ENCODE peak calls at places on chromosomes 13 and 19, in ten cellular contexts. K, R, P, J, I, C, S, E, W and U are unnamed samples.

GRCh38 chr13:87128006-87128405 is 543.2 kb upstream of the SLITRK5 start:
- DNase-seq in W (no peak), I (no peak), S (no peak), R (no peak), C (no peak), K (peak), E (no peak), J (no peak), P (no peak), U (no peak)

GRCh38 chr13:75402787-75403186 is 79.2 kb downstream of the TBC1D4 start:
- DNase-seq in C (no peak), K (no peak), E (no peak), W (no peak), S (no peak), R (no peak), J (peak), P (no peak), I (peak), U (no peak)

GRCh38 chr13:41356788-41357187 is 45.7 kb downstream of the NAA16 start:
- DNase-seq in J (no peak), W (no peak), P (peak), K (peak), C (no peak), I (no peak), E (no peak), S (no peak), R (no peak), U (peak)

GRCh38 chr13:75908137-75908536 is 272.0 kb downstream of the LMO7 start:
- DNase-seq in P (no peak), K (no peak), S (no peak), W (no peak), E (no peak), I (peak), J (no peak), R (no peak), C (no peak), U (no peak)

GRCh38 chr13:30338331-30338851 is 31.0 kb upstream of the KATNAL1 start:
- DNase-seq in K (no peak), J (no peak), S (no peak), P (no peak), E (no peak), R (no peak), W (no peak), I (no peak), C (peak), U (no peak)

GRCh38 chr19:17475541-17476115 is 5.3 kb downstream of the SLC27A1 start:
- DNase-seq in P (no peak), K (peak), C (peak), R (no peak), W (no peak), S (no peak), E (no peak), J (no peak), I (peak), U (no peak)

GRCh38 chr19:8251025-8251472 is 41.9 kb downstream of the CERS4 start:
- DNase-seq in R (no peak), C (no peak), W (no peak), I (peak), J (peak), S (no peak), P (no peak), K (no peak), E (no peak), U (no peak)

GRCh38 chr13:74227476-74228158 is 93.4 kb upstream of the KLF12 start:
- DNase-seq in S (no peak), K (no peak), I (no peak), C (no peak), P (no peak), W (no peak), R (no peak), J (no peak), E (no peak), U (no peak)

GRCh38 chr13:30140973-30141372 is 166.4 kb downstream of the KATNAL1 start:
- DNase-seq in K (no peak), S (no peak), I (no peak), J (no peak), C (no peak), R (no peak), W (no peak), P (no peak), E (no peak), U (no peak)

GRCh38 chr13:52085416-52085815 is 43.5 kb downstream of the NEK5 start:
- DNase-seq in R (no peak), S (no peak), K (peak), P (no peak), W (no peak), C (peak), J (no peak), E (no peak), I (no peak), U (no peak)

GRCh38 chr19:5947435-5947834 is 30.5 kb downstream of the RANBP3 start:
- DNase-seq in S (no peak), K (peak), C (no peak), P (no peak), J (no peak), I (peak), R (no peak), E (no peak), W (no peak), U (no peak)

GRCh38 chr13:20182231-20182846 is 10.4 kb downstream of the GJB2 start:
- DNase-seq in I (no peak), P (peak), S (no peak), W (peak), J (no peak), C (peak), E (no peak), R (no peak), K (peak), U (no peak)

GRCh38 chr19:13234518-13234917 is 84.3 kb downstream of the IER2 start:
- DNase-seq in P (peak), K (peak), I (peak), J (no peak), C (peak), R (no peak), S (peak), E (no peak), W (peak), U (peak)

GRCh38 chr13:113176292-113176691 is 17.8 kb downstream of the PROZ start:
- DNase-seq in W (no peak), S (peak), R (no peak), P (peak), I (no peak), J (no peak), C (no peak), K (no peak), E (no peak), U (peak)

GRCh38 chr19:37551123-37551993 is 43.2 kb downstream of the ZNF571 start:
- DNase-seq in K (peak), S (no peak), I (peak), W (no peak), R (no peak), E (no peak), J (no peak), C (peak), P (peak), U (peak)

GRCh38 chr19:48175578-48175977 is 5.1 kb downstream of the ZSWIM9 start:
- DNase-seq in S (no peak), W (no peak), E (no peak), R (no peak), P (no peak), I (no peak), C (no peak), K (no peak), J (no peak), U (no peak)

GRCh38 chr19:14237011-14237941 is 31.3 kb upstream of the ADGRL1 start:
- DNase-seq in K (no peak), C (no peak), I (no peak), J (no peak), S (no peak), P (no peak), W (no peak), E (no peak), R (no peak), U (no peak)

GRCh38 chr13:23621316-23621645 is 51.1 kb downstream of the TNFRSF19 start:
- DNase-seq in W (peak), I (no peak), K (peak), P (no peak), S (no peak), J (no peak), C (peak), E (no peak), R (no peak), U (no peak)

GRCh38 chr13:46858163-46858562 is 38.7 kb downstream of the HTR2A start:
- DNase-seq in P (no peak), R (no peak), S (no peak), W (no peak), J (no peak), I (no peak), C (no peak), E (no peak), K (no peak), U (no peak)

GRCh38 chr19:54462713-54463530 is 656 bp downstream of the LENG9 start:
- DNase-seq in I (peak), C (peak), R (no peak), K (peak), W (no peak), S (peak), E (no peak), P (peak), J (peak), U (peak)

GRCh38 chr19:6693056-6693471 is 23.1 kb upstream of the TNFSF14 start:
- DNase-seq in W (no peak), R (no peak), K (no peak), E (no peak), I (no peak), S (no peak), C (no peak), J (no peak), P (no peak), U (no peak)

GRCh38 chr19:2973229-2973628 is 4.1 kb upstream of the TLE6 start:
- DNase-seq in K (peak), P (no peak), R (no peak), E (no peak), W (no peak), S (no peak), C (no peak), J (no peak), I (peak), U (no peak)

GRCh38 chr13:50715402-50716146 is 127.9 kb downstream of the DLEU7 start:
- DNase-seq in J (no peak), E (no peak), I (peak), C (no peak), K (no peak), P (no peak), R (no peak), S (no peak), W (no peak), U (no peak)

GRCh38 chr19:48665786-48666185 is 7.0 kb downstream of the NTN5 start:
- DNase-seq in C (no peak), J (no peak), P (no peak), K (no peak), E (no peak), I (no peak), W (no peak), R (no peak), S (no peak), U (no peak)

GRCh38 chr13:113926301-113926761 is 47.5 kb downstream of the C13orf46 start:
- DNase-seq in J (peak), P (no peak), K (peak), S (no peak), E (no peak), W (no peak), I (peak), R (no peak), C (peak), U (no peak)

GRCh38 chr19:12884926-12885748 is 1.9 kb downstream of the KLF1 start:
- DNase-seq in P (peak), I (peak), R (peak), K (peak), E (no peak), S (peak), W (no peak), J (no peak), C (peak), U (peak)

GRCh38 chr19:3725640-3726310 is 17.6 kb downstream of the TJP3 start:
- DNase-seq in J (no peak), I (no peak), E (no peak), W (no peak), S (no peak), C (peak), K (no peak), P (no peak), R (peak), U (no peak)

GRCh38 chr19:32702010-32702409 is 10.4 kb downstream of the NUDT19 start:
- DNase-seq in S (no peak), I (no peak), E (no peak), W (no peak), J (no peak), R (no peak), P (no peak), K (no peak), C (no peak), U (no peak)

GRCh38 chr19:1929051-1929742 is 11.8 kb upstream of the CSNK1G2 start:
- DNase-seq in J (peak), I (peak), E (no peak), W (peak), C (peak), P (peak), K (peak), R (peak), S (peak), U (peak)

GRCh38 chr13:29707876-29708543 is 112.5 kb upstream of the SLC7A1 start:
- DNase-seq in C (peak), E (no peak), J (no peak), R (no peak), S (no peak), P (peak), K (peak), I (peak), W (peak), U (peak)

GRCh38 chr13:75299206-75299605 is 182.8 kb downstream of the TBC1D4 start:
- DNase-seq in I (no peak), W (no peak), C (no peak), K (no peak), J (no peak), P (no peak), R (no peak), S (no peak), E (no peak), U (no peak)

GRCh38 chr19:13053761-13054604 is 48.7 kb downstream of the LYL1 start:
- DNase-seq in C (peak), P (no peak), E (no peak), W (peak), R (no peak), J (peak), S (no peak), K (peak), I (peak), U (no peak)

GRCh38 chr19:843180-843835 is 2.5 kb downstream of the PRTN3 start:
- DNase-seq in S (no peak), P (no peak), I (peak), W (no peak), J (no peak), R (no peak), E (no peak), K (no peak), C (no peak), U (no peak)

GRCh38 chr13:86476656-86477055 is 677.4 kb upstream of the SLITRK6 start:
- DNase-seq in E (no peak), P (no peak), I (no peak), S (no peak), J (no peak), C (no peak), K (no peak), W (no peak), R (no peak), U (no peak)

GRCh38 chr13:79450110-79450509 is 30.8 kb upstream of the NDFIP2 start:
- DNase-seq in S (no peak), W (no peak), J (no peak), I (no peak), K (no peak), R (no peak), P (no peak), C (no peak), E (no peak), U (no peak)

GRCh38 chr13:48816696-48817095 is 159.0 kb upstream of the FNDC3A start:
- DNase-seq in S (no peak), K (no peak), R (peak), W (no peak), I (no peak), C (no peak), J (no peak), P (no peak), E (no peak), U (no peak)

GRCh38 chr19:42282036-42282762 is 13.1 kb downstream of the CIC start:
- DNase-seq in S (no peak), P (no peak), C (no peak), W (no peak), I (no peak), R (no peak), E (no peak), K (peak), J (no peak), U (no peak)

GRCh38 chr13:23567792-23568480 is 2.3 kb upstream of the TNFRSF19 start:
- DNase-seq in W (no peak), I (no peak), C (no peak), S (no peak), R (no peak), K (no peak), E (no peak), P (no peak), J (no peak), U (no peak)

GRCh38 chr13:36801035-36801434 is 18.0 kb upstream of the RFXAP start:
- DNase-seq in I (no peak), P (no peak), S (no peak), K (no peak), E (no peak), W (no peak), R (no peak), C (no peak), J (no peak), U (no peak)